ENCODE peak calls at places on chromosomes 16 and 17, in six cellular contexts. L is sigmoid colon, V is suprapubic skin, U is Panc1, M is transverse colon, J is HCT116. Z is an unnamed sample.

GRCh38 chr17:5711344-5711743 is 127.0 kb upstream of the NLRP1 start:
- DNase-seq in V (no peak), J (no peak), L (no peak), M (no peak), U (no peak), Z (no peak)

GRCh38 chr16:50304467-50305440 is 38.4 kb downstream of the ADCY7 start:
- DNase-seq in M (no peak), J (no peak), L (peak), U (no peak), V (peak), Z (peak)

GRCh38 chr16:23676924-23677480 is 1.7 kb upstream of the PLK1 start:
- DNase-seq in L (no peak), J (no peak), V (no peak), U (no peak), M (no peak), Z (no peak)

GRCh38 chr17:39979865-39980401 is 674 bp upstream of the PSMD3 start:
- DNase-seq in V (no peak), L (no peak), M (peak), J (no peak), U (peak), Z (no peak)

GRCh38 chr16:82603784-82604411 is 22.9 kb upstream of the CDH13 start:
- DNase-seq in L (no peak), V (no peak), U (no peak), J (peak), M (peak), Z (no peak)

GRCh38 chr16:15690296-15690695 is 40.3 kb downstream of the NDE1 start:
- DNase-seq in J (no peak), L (no peak), M (no peak), V (no peak), U (no peak), Z (no peak)

GRCh38 chr17:68697850-68698313 is 96.7 kb upstream of the FAM20A start:
- DNase-seq in U (no peak), V (no peak), J (no peak), M (peak), L (peak), Z (no peak)

GRCh38 chr17:40458001-40458791 is 14.9 kb downstream of the IGFBP4 start:
- DNase-seq in J (no peak), M (no peak), V (no peak), L (peak), U (no peak), Z (no peak)

GRCh38 chr17:48213797-48214196 is 106.2 kb downstream of the SNX11 start:
- DNase-seq in V (no peak), M (no peak), U (no peak), L (no peak), J (no peak), Z (no peak)

GRCh38 chr16:1082266-1082951 is 9.9 kb downstream of the SSTR5 start:
- DNase-seq in U (no peak), J (no peak), L (no peak), V (no peak), M (no peak), Z (no peak)

GRCh38 chr17:7855643-7856080 is 796 bp downstream of the TMEM88 start:
- DNase-seq in V (peak), M (no peak), L (peak), J (no peak), U (no peak), Z (no peak)

GRCh38 chr16:70737377-70738082 is 51.7 kb upstream of the MTSS2 start:
- DNase-seq in L (peak), U (no peak), V (peak), M (peak), J (no peak), Z (peak)

GRCh38 chr16:20611350-20611902 is 35.3 kb upstream of the ACSM2B start:
- DNase-seq in L (peak), U (no peak), M (no peak), V (no peak), J (no peak), Z (no peak)

GRCh38 chr16:30750876-30751465 is 2.7 kb downstream of the PHKG2 start:
- DNase-seq in J (no peak), V (peak), U (no peak), M (no peak), L (peak), Z (no peak)

GRCh38 chr17:8941520-8941919 is 24.0 kb downstream of the PIK3R5 start:
- DNase-seq in M (peak), V (peak), L (no peak), J (no peak), U (no peak), Z (peak)

GRCh38 chr16:61891460-61891859 is 144.8 kb downstream of the CDH8 start:
- DNase-seq in M (no peak), U (no peak), J (no peak), L (no peak), V (no peak), Z (no peak)

GRCh38 chr16:23689442-23690187 is 10.9 kb downstream of the PLK1 start:
- DNase-seq in L (no peak), U (no peak), V (no peak), J (no peak), M (no peak), Z (no peak)

GRCh38 chr17:74946641-74947040 is 10.9 kb downstream of the OTOP3 start:
- DNase-seq in V (no peak), U (no peak), M (no peak), L (no peak), J (no peak), Z (no peak)

GRCh38 chr17:4901648-4902344 is 1.1 kb downstream of the CHRNE start:
- DNase-seq in V (peak), J (no peak), U (no peak), M (no peak), L (no peak), Z (peak)

GRCh38 chr16:2082171-2082982 is 34.6 kb downstream of the TSC2 start:
- DNase-seq in M (peak), L (peak), V (no peak), U (no peak), J (no peak), Z (no peak)

GRCh38 chr17:18960803-18961511 is 9.0 kb downstream of the SLC5A10 start:
- DNase-seq in U (peak), V (peak), J (no peak), M (peak), L (peak), Z (peak)

GRCh38 chr17:2655526-2655925 is 56.0 kb downstream of the CLUH start:
- DNase-seq in M (no peak), V (no peak), U (no peak), L (no peak), J (no peak), Z (no peak)

GRCh38 chr17:38606646-38607611 is 1.2 kb upstream of the SRCIN1 start:
- DNase-seq in U (no peak), V (no peak), J (no peak), M (no peak), L (peak), Z (no peak)

GRCh38 chr17:77459018-77459755 is 318.4 kb downstream of the SEC14L1 start:
- DNase-seq in U (no peak), L (no peak), V (no peak), M (no peak), J (no peak), Z (no peak)

GRCh38 chr17:67636312-67636711 is 81.4 kb upstream of the NOL11 start:
- DNase-seq in L (no peak), U (no peak), V (no peak), M (no peak), J (no peak), Z (no peak)

GRCh38 chr17:56665864-56666263 is 72.4 kb downstream of the NOG start:
- DNase-seq in L (no peak), U (no peak), V (no peak), M (no peak), J (no peak), Z (no peak)

GRCh38 chr17:6684881-6685767 is 28.0 kb downstream of the SLC13A5 start:
- DNase-seq in L (no peak), M (no peak), V (no peak), J (no peak), U (no peak), Z (no peak)

GRCh38 chr16:27405546-27406451 is 3.8 kb downstream of the IL21R start:
- DNase-seq in J (no peak), M (no peak), L (no peak), U (no peak), V (no peak), Z (no peak)

GRCh38 chr17:7060165-7060890 is 16.4 kb upstream of the SLC16A11 start:
- DNase-seq in U (peak), L (no peak), M (no peak), J (peak), V (no peak), Z (no peak)

GRCh38 chr16:81492965-81493754 is 48.6 kb downstream of the CMIP start:
- DNase-seq in M (no peak), V (peak), U (no peak), L (no peak), J (peak), Z (peak)

GRCh38 chr16:4298761-4299522 is 16.9 kb upstream of the GLIS2 start:
- DNase-seq in M (peak), V (peak), L (peak), U (peak), J (peak), Z (no peak)

GRCh38 chr16:49547448-49547847 is 173.8 kb downstream of the C16orf78 start:
- DNase-seq in V (no peak), M (no peak), U (no peak), J (no peak), L (no peak), Z (peak)

GRCh38 chr16:20898938-20899502 is 1.1 kb downstream of the DCUN1D3 start:
- DNase-seq in L (no peak), V (no peak), U (no peak), M (no peak), J (no peak), Z (no peak)

GRCh38 chr16:81569361-81570034 is 124.9 kb downstream of the CMIP start:
- DNase-seq in U (no peak), L (no peak), J (no peak), V (no peak), M (no peak), Z (no peak)

GRCh38 chr17:1629647-1630310 is 1.1 kb upstream of the SLC43A2 start:
- DNase-seq in V (no peak), L (peak), J (peak), U (no peak), M (peak), Z (peak)

GRCh38 chr16:70161350-70161749 is 12.2 kb upstream of the CLEC18C start:
- DNase-seq in M (no peak), J (no peak), V (peak), L (no peak), U (no peak), Z (peak)

GRCh38 chr17:83028851-83029250 is 50.6 kb upstream of the METRNL start:
- DNase-seq in V (no peak), M (no peak), U (no peak), J (no peak), L (peak), Z (no peak)

GRCh38 chr16:85746431-85747227 is 4.3 kb downstream of the C16orf74 start:
- DNase-seq in V (peak), U (no peak), M (peak), J (peak), L (no peak), Z (no peak)

GRCh38 chr16:89921699-89922476 is 1.3 kb upstream of the TUBB3 start:
- DNase-seq in V (peak), J (peak), U (no peak), M (peak), L (peak), Z (no peak)

GRCh38 chr16:89922884-89923639 is at the start of gene TUBB3:
- DNase-seq in L (no peak), U (no peak), J (peak), M (peak), V (peak), Z (no peak)

GRCh38 chr16:89921131-89921698 is 1.9 kb upstream of the TUBB3 start:
- DNase-seq in L (no peak), M (no peak), V (peak), U (no peak), J (no peak), Z (no peak)

GRCh38 chr16:89923640-89924297 is 627 bp downstream of the TUBB3 start:
- DNase-seq in V (peak), M (no peak), U (no peak), J (no peak), L (no peak), Z (no peak)

DNA sequence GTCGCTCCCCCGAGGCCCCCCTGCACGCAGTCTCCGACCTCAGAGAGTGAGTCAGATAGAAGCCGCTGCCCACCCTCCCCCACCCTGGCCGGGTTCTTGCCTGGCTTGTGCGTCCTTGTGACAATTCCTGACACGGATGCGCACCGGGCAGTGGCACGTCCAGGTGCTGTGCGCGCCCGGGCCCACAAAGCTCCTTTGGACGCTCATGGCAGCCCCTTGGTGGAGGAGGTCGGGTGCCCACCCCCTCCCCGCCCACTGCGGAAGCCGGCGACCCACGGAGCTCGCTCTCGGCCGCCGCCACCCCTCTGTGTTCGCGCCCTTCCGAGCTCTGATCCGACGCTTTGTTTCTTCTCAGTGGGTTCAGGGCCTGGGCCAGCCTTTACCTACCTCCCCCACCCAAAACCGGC is 662 bp upstream of the TUBB3 start:
- DNase-seq in L (peak), U (no peak), J (peak), V (peak), M (peak), Z (no peak)
- TF ChIP-seq POLR2AphosphoS5 in L (peak), U (peak), J (peak), V (no peak), M (no peak), Z (peak)

DNA sequence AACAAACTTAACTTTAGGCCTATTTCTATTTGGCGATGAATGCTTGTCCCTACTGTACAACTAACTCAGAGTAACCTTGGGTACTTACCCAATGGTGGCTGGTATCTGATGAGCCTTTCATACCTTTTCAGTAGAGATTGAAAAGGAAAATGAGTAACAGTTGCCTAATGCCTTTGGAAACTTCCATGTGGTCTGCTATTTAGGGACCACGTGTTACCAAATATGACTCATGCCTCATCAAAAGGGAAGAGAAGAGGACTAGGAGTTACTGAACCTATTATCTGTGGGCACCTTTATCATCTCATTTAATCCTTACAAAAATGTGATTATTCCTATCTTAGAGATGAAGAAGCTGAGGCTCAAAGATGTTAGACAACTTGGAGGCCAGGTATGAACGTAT is 8.1 kb downstream of the MYOCD start:
- DNase-seq in M (no peak), L (no peak), J (no peak), U (no peak), V (no peak), Z (no peak)
- TF ChIP-seq POLR2AphosphoS5 in M (no peak), L (no peak), J (no peak), U (no peak), V (no peak), Z (no peak)

GRCh38 chr17:65099475-65099874 is 37.7 kb upstream of the RGS9 start:
- DNase-seq in U (no peak), M (no peak), J (no peak), V (no peak), L (no peak), Z (no peak)

GRCh38 chr17:65101371-65101770 is 35.8 kb upstream of the RGS9 start:
- DNase-seq in M (no peak), U (no peak), J (no peak), V (no peak), L (peak), Z (no peak)

GRCh38 chr17:65102235-65102634 is 34.9 kb upstream of the RGS9 start:
- DNase-seq in V (no peak), M (no peak), J (no peak), U (no peak), L (peak), Z (no peak)

GRCh38 chr17:65099941-65100315 is 37.2 kb upstream of the RGS9 start:
- DNase-seq in J (peak), M (peak), L (peak), V (peak), U (peak), Z (peak)

GRCh38 chr17:65100316-65101140 is 36.6 kb upstream of the RGS9 start:
- DNase-seq in L (peak), U (no peak), J (peak), V (peak), M (peak), Z (peak)
- TF ChIP-seq POLR2AphosphoS5 in L (no peak), U (no peak), J (no peak), V (no peak), M (peak), Z (peak)

GRCh38 chr16:11101695-11102522 is 154.1 kb downstream of the SOCS1 start:
- DNase-seq in M (no peak), V (no peak), L (no peak), J (no peak), U (no peak), Z (no peak)
- TF ChIP-seq POLR2AphosphoS5 in M (no peak), V (no peak), L (no peak), J (no peak), U (no peak), Z (no peak)

DNA sequence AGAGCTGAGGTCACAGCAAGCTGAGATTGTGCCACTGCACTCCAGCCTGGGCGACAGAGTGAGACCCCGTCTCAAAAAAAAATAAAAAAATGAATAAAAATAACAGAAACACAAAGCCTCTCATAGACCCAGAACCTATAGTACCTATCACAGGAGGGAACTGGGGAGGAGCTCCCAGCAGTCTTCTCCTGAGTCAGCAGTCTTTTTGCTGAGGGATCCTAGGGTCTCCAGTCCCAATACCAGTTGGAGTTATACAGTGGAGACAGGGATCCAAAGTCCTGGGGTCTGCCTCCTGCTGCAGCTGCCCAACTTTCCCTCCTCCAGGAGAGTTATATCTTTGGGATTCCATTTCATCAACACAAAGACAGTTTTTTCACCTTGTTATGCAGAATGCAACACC is 3.7 kb upstream of the TMUB2 start:
- DNase-seq in V (no peak), U (no peak), L (no peak), J (no peak), M (no peak), Z (no peak)
- TF ChIP-seq POLR2AphosphoS5 in V (no peak), U (no peak), L (no peak), J (no peak), M (no peak), Z (no peak)

GRCh38 chr16:11283820-11284248 is 2.7 kb upstream of the PRM1 start:
- DNase-seq in M (no peak), U (no peak), L (no peak), V (no peak), J (no peak), Z (no peak)
- TF ChIP-seq POLR2AphosphoS5 in M (no peak), U (no peak), L (no peak), V (no peak), J (no peak), Z (no peak)

GRCh38 chr16:11967195-11967911 is 2.3 kb downstream of the TNFRSF17 start:
- DNase-seq in L (no peak), J (no peak), M (no peak), V (no peak), U (no peak), Z (no peak)

GRCh38 chr16:11963706-11964105 is 1.3 kb upstream of the TNFRSF17 start:
- DNase-seq in V (no peak), M (no peak), L (no peak), J (no peak), U (no peak), Z (no peak)

GRCh38 chr16:11968577-11968976 is 3.6 kb downstream of the TNFRSF17 start:
- DNase-seq in L (no peak), J (no peak), U (no peak), M (no peak), V (no peak), Z (no peak)

GRCh38 chr16:11964761-11965539 is at the start of gene TNFRSF17:
- DNase-seq in J (no peak), L (no peak), V (no peak), M (peak), U (no peak), Z (no peak)

GRCh38 chr16:11966173-11966572 is 1.2 kb downstream of the TNFRSF17 start:
- DNase-seq in V (no peak), M (no peak), U (no peak), L (no peak), J (no peak), Z (no peak)
- TF ChIP-seq POLR2AphosphoS5 in V (no peak), M (no peak), U (no peak), L (no peak), J (no peak), Z (no peak)

GRCh38 chr17:28899212-28899815 is 1.8 kb upstream of the FLOT2 start:
- DNase-seq in V (peak), U (no peak), L (no peak), J (no peak), M (no peak), Z (no peak)
- TF ChIP-seq POLR2AphosphoS5 in V (no peak), U (no peak), L (no peak), J (no peak), M (no peak), Z (no peak)